ENCODE peak calls at places on chromosomes 11 and 22, in six cellular contexts. One of them, this sample, is unnamed.

GRCh38 chr11:15707971-15708370 is 593.2 kb downstream of the INSC start:
- DNase-seq in cardiac septum: no peak
- DNase-seq in nephron progenitor cell: no peak
- DNase-seq in amygdala: peak; percentile 11
- DNase-seq in substantia nigra: no peak
- DNase-seq in NCI-H1417: peak; percentile 40
- DNase-seq in this sample: no peak

GRCh38 chr11:131186629-131187075 is 183.8 kb upstream of the NTM start:
- DNase-seq in cardiac septum: no peak
- DNase-seq in nephron progenitor cell: peak; percentile 21
- DNase-seq in amygdala: no peak
- DNase-seq in substantia nigra: no peak
- DNase-seq in NCI-H1417: no peak
- DNase-seq in this sample: no peak

GRCh38 chr11:43687120-43687791 is 6.7 kb downstream of the HSD17B12 start:
- DNase-seq in cardiac septum: peak; percentile 81
- DNase-seq in nephron progenitor cell: no peak
- DNase-seq in amygdala: no peak
- DNase-seq in substantia nigra: no peak
- DNase-seq in NCI-H1417: no peak
- DNase-seq in this sample: peak; percentile 87

GRCh38 chr11:13028322-13028721 is 19.2 kb downstream of the RASSF10 start:
- DNase-seq in cardiac septum: no peak
- DNase-seq in nephron progenitor cell: no peak
- DNase-seq in amygdala: no peak
- DNase-seq in substantia nigra: no peak
- DNase-seq in NCI-H1417: no peak
- DNase-seq in this sample: no peak

GRCh38 chr22:38006906-38007305 is 22.6 kb upstream of the SOX10 start:
- DNase-seq in cardiac septum: no peak
- DNase-seq in nephron progenitor cell: no peak
- DNase-seq in amygdala: no peak
- DNase-seq in substantia nigra: no peak
- DNase-seq in NCI-H1417: no peak
- DNase-seq in this sample: no peak

GRCh38 chr11:59755701-59756495 is 722 bp downstream of the STX3 start:
- DNase-seq in cardiac septum: peak; percentile 95
- DNase-seq in nephron progenitor cell: peak; percentile 52
- DNase-seq in amygdala: peak; percentile 53
- DNase-seq in substantia nigra: peak; percentile 77
- DNase-seq in NCI-H1417: peak; percentile 18
- DNase-seq in this sample: peak; percentile 87

GRCh38 chr11:119872911-119873310 is 143.9 kb upstream of the NECTIN1 start:
- DNase-seq in cardiac septum: no peak
- DNase-seq in nephron progenitor cell: no peak
- DNase-seq in amygdala: no peak
- DNase-seq in substantia nigra: no peak
- DNase-seq in NCI-H1417: no peak
- DNase-seq in this sample: no peak

GRCh38 chr22:50206599-50206998 is 5.8 kb downstream of the SELENOO start:
- DNase-seq in cardiac septum: peak; percentile 89
- DNase-seq in nephron progenitor cell: peak; percentile 67
- DNase-seq in amygdala: peak; percentile 60
- DNase-seq in substantia nigra: no peak
- DNase-seq in NCI-H1417: no peak
- DNase-seq in this sample: peak; percentile 39

GRCh38 chr11:93166867-93167266 is 30.9 kb downstream of the SLC36A4 start:
- DNase-seq in cardiac septum: no peak
- DNase-seq in nephron progenitor cell: no peak
- DNase-seq in amygdala: no peak
- DNase-seq in substantia nigra: no peak
- DNase-seq in NCI-H1417: no peak
- DNase-seq in this sample: peak; percentile 18

This sample was measured in endothelial cell of umbilical vein.